ENCODE peak calls at places on chromosomes 5 and 9, in five cellular contexts. S is NCI-H2081; P is astrocyte of the cerebellum; T is activated effector memory CD4-positive, alpha-beta T cell treated with anti-CD3 and anti-CD28 coated beads, Interleukin-2, amount 50 U/mL, for 16 hours; L is ascending aorta. F is an unnamed sample.

GRCh38 chr5:64108674-64109073 is 57.0 kb upstream of the RNF180 start:
- DNase-seq in S (no peak), P (no peak), T (no peak), L (no peak), F (no peak)

GRCh38 chr5:14588758-14589543 is 7.4 kb downstream of the OTULINL start:
- DNase-seq in S (peak), P (no peak), T (no peak), L (no peak), F (no peak)

GRCh38 chr9:125142560-125143376 is 560 bp downstream of the SCAI start:
- DNase-seq in S (peak), P (no peak), T (no peak), L (no peak), F (peak)

GRCh38 chr5:75335952-75336624 is 932 bp upstream of the HMGCR start:
- DNase-seq in S (peak), P (peak), T (no peak), L (no peak), F (no peak)

GRCh38 chr9:108622467-108622866 is 233.3 kb downstream of the ACTL7B start:
- DNase-seq in S (no peak), P (peak), T (no peak), L (no peak), F (no peak)

GRCh38 chr5:141877478-141878185 is 578 bp downstream of the PCDH1 start:
- DNase-seq in S (no peak), P (no peak), T (peak), L (no peak), F (no peak)

GRCh38 chr5:43543434-43543833 is 13.4 kb downstream of the PAIP1 start:
- DNase-seq in S (no peak), P (no peak), T (no peak), L (no peak), F (no peak)

GRCh38 chr5:612498-613424 is 621 bp downstream of the CEP72 start:
- DNase-seq in S (peak), P (no peak), T (no peak), L (no peak), F (no peak)

GRCh38 chr9:97714435-97714834 is 17.3 kb upstream of the XPA start:
- DNase-seq in S (no peak), P (no peak), T (no peak), L (no peak), F (no peak)

GRCh38 chr5:163205645-163206044 is 231.8 kb upstream of the CCNG1 start:
- DNase-seq in S (no peak), P (no peak), T (no peak), L (no peak), F (no peak)

GRCh38 chr9:133737774-133738038 is 446 bp downstream of the SARDH start:
- DNase-seq in S (no peak), P (no peak), T (no peak), L (no peak), F (no peak)

GRCh38 chr5:93925321-93925720 is 183.9 kb upstream of the POU5F2 start:
- DNase-seq in S (no peak), P (no peak), T (no peak), L (no peak), F (no peak)

GRCh38 chr5:160315968-160316367 is 3.6 kb upstream of the CCNJL start:
- DNase-seq in S (peak), P (peak), T (no peak), L (no peak), F (no peak)

GRCh38 chr9:112784020-112784788 is 33.6 kb downstream of the SNX30 start:
- DNase-seq in S (no peak), P (no peak), T (no peak), L (no peak), F (no peak)

GRCh38 chr5:169914766-169915165 is 65.5 kb downstream of the INSYN2B start:
- DNase-seq in S (no peak), P (peak), T (no peak), L (no peak), F (no peak)

GRCh38 chr5:161167001-161167765 is 315.2 kb upstream of the ATP10B start:
- DNase-seq in S (peak), P (no peak), T (no peak), L (no peak), F (no peak)

GRCh38 chr5:93364386-93364785 is 216.6 kb downstream of the NR2F1-AS1 start:
- DNase-seq in S (no peak), P (no peak), T (no peak), L (no peak), F (no peak)

GRCh38 chr5:131224387-131225191 is 39.3 kb upstream of the CDC42SE2 start:
- DNase-seq in S (no peak), P (no peak), T (no peak), L (peak), F (peak)

GRCh38 chr5:38738898-38739743 is 106.7 kb upstream of the OSMR start:
- DNase-seq in S (no peak), P (no peak), T (no peak), L (no peak), F (no peak)

GRCh38 chr9:82810902-82811301 is 252.0 kb downstream of the RASEF start:
- DNase-seq in S (no peak), P (peak), T (no peak), L (no peak), F (no peak)

GRCh38 chr5:72817076-72817476 is 615 bp downstream of the TNPO1 start:
- DNase-seq in S (peak), P (no peak), T (peak), L (no peak), F (no peak)

GRCh38 chr9:120617637-120617979 is 37.6 kb upstream of the CDK5RAP2 start:
- DNase-seq in S (no peak), P (no peak), T (no peak), L (no peak), F (no peak)